ENCODE peak calls at places on chromosomes 6 and 20, in seven cellular contexts. One of them, this sample, is unnamed.

GRCh38 chr6:27472182-27472616 is 706 bp downstream of the ZNF184 start:
- DNase-seq in GM12891: peak; percentile 19
- DNase-seq in amniotic stem cell: peak; percentile 41
- DNase-seq in HS-5: no peak
- DNase-seq in stimulated activated naive CD8-positive, alpha-beta T cell treated with anti-CD3 and anti-CD28 coated beads, Interleukin-15, amount 100 ng/mL, for 72 hours: no peak
- DNase-seq in stimulated activated CD4-positive, alpha-beta T cell treated with anti-CD3 and anti-CD28 coated beads, Interleukin-12 subunit alpha, Interleukin-12 subunit beta, amount 100 ng/mL, for 48 hours: peak; percentile 47
- DNase-seq in fibroblast of the aortic adventitia: peak; percentile 75
- DNase-seq in this sample: no peak

GRCh38 chr6:42026540-42026939 is 23.8 kb upstream of the TAF8 start:
- DNase-seq in stimulated activated naive CD8-positive, alpha-beta T cell treated with anti-CD3 and anti-CD28 coated beads, Interleukin-15, amount 100 ng/mL, for 72 hours: no peak
- DNase-seq in amniotic stem cell: no peak
- DNase-seq in GM12891: no peak
- DNase-seq in HS-5: no peak
- DNase-seq in stimulated activated CD4-positive, alpha-beta T cell treated with anti-CD3 and anti-CD28 coated beads, Interleukin-12 subunit alpha, Interleukin-12 subunit beta, amount 100 ng/mL, for 48 hours: no peak
- DNase-seq in fibroblast of the aortic adventitia: no peak
- DNase-seq in this sample: no peak

GRCh38 chr6:153790881-153791473 is 248.1 kb upstream of the OPRM1 start:
- DNase-seq in GM12891: no peak
- DNase-seq in stimulated activated naive CD8-positive, alpha-beta T cell treated with anti-CD3 and anti-CD28 coated beads, Interleukin-15, amount 100 ng/mL, for 72 hours: no peak
- DNase-seq in fibroblast of the aortic adventitia: peak; percentile 37
- DNase-seq in amniotic stem cell: no peak
- DNase-seq in stimulated activated CD4-positive, alpha-beta T cell treated with anti-CD3 and anti-CD28 coated beads, Interleukin-12 subunit alpha, Interleukin-12 subunit beta, amount 100 ng/mL, for 48 hours: no peak
- DNase-seq in HS-5: no peak
- DNase-seq in this sample: no peak

GRCh38 chr20:57698191-57698866 is 11.5 kb downstream of the PMEPA1 start:
- DNase-seq in fibroblast of the aortic adventitia: peak; percentile 95
- DNase-seq in HS-5: peak; percentile 99
- DNase-seq in amniotic stem cell: peak; percentile 93
- DNase-seq in stimulated activated naive CD8-positive, alpha-beta T cell treated with anti-CD3 and anti-CD28 coated beads, Interleukin-15, amount 100 ng/mL, for 72 hours: peak; percentile 62
- DNase-seq in GM12891: no peak
- DNase-seq in stimulated activated CD4-positive, alpha-beta T cell treated with anti-CD3 and anti-CD28 coated beads, Interleukin-12 subunit alpha, Interleukin-12 subunit beta, amount 100 ng/mL, for 48 hours: peak; percentile 65
- DNase-seq in this sample: peak; percentile 98

GRCh38 chr6:7188492-7188891 is 80.7 kb downstream of the RREB1 start:
- DNase-seq in stimulated activated naive CD8-positive, alpha-beta T cell treated with anti-CD3 and anti-CD28 coated beads, Interleukin-15, amount 100 ng/mL, for 72 hours: no peak
- DNase-seq in HS-5: no peak
- DNase-seq in stimulated activated CD4-positive, alpha-beta T cell treated with anti-CD3 and anti-CD28 coated beads, Interleukin-12 subunit alpha, Interleukin-12 subunit beta, amount 100 ng/mL, for 48 hours: no peak
- DNase-seq in amniotic stem cell: no peak
- DNase-seq in fibroblast of the aortic adventitia: no peak
- DNase-seq in GM12891: peak; percentile 29
- DNase-seq in this sample: no peak

GRCh38 chr6:111874030-111874425 is 776 bp upstream of the FYN start:
- DNase-seq in HS-5: no peak
- DNase-seq in stimulated activated CD4-positive, alpha-beta T cell treated with anti-CD3 and anti-CD28 coated beads, Interleukin-12 subunit alpha, Interleukin-12 subunit beta, amount 100 ng/mL, for 48 hours: peak; percentile 64
- DNase-seq in stimulated activated naive CD8-positive, alpha-beta T cell treated with anti-CD3 and anti-CD28 coated beads, Interleukin-15, amount 100 ng/mL, for 72 hours: peak; percentile 42
- DNase-seq in fibroblast of the aortic adventitia: no peak
- DNase-seq in amniotic stem cell: no peak
- DNase-seq in GM12891: no peak
- DNase-seq in this sample: no peak

GRCh38 chr6:47457370-47457769 is 20.2 kb upstream of the CD2AP start:
- DNase-seq in HS-5: no peak
- DNase-seq in amniotic stem cell: no peak
- DNase-seq in stimulated activated CD4-positive, alpha-beta T cell treated with anti-CD3 and anti-CD28 coated beads, Interleukin-12 subunit alpha, Interleukin-12 subunit beta, amount 100 ng/mL, for 48 hours: no peak
- DNase-seq in fibroblast of the aortic adventitia: no peak
- DNase-seq in stimulated activated naive CD8-positive, alpha-beta T cell treated with anti-CD3 and anti-CD28 coated beads, Interleukin-15, amount 100 ng/mL, for 72 hours: no peak
- DNase-seq in GM12891: no peak
- DNase-seq in this sample: no peak

GRCh38 chr6:113805167-113805835 is 51.8 kb upstream of the MARCKS start:
- DNase-seq in fibroblast of the aortic adventitia: no peak
- DNase-seq in amniotic stem cell: no peak
- DNase-seq in stimulated activated naive CD8-positive, alpha-beta T cell treated with anti-CD3 and anti-CD28 coated beads, Interleukin-15, amount 100 ng/mL, for 72 hours: no peak
- DNase-seq in GM12891: no peak
- DNase-seq in stimulated activated CD4-positive, alpha-beta T cell treated with anti-CD3 and anti-CD28 coated beads, Interleukin-12 subunit alpha, Interleukin-12 subunit beta, amount 100 ng/mL, for 48 hours: no peak
- DNase-seq in HS-5: no peak
- DNase-seq in this sample: no peak

GRCh38 chr6:34709386-34709785 is 12.8 kb upstream of the ILRUN start:
- DNase-seq in GM12891: no peak
- DNase-seq in amniotic stem cell: no peak
- DNase-seq in fibroblast of the aortic adventitia: peak; percentile 90
- DNase-seq in stimulated activated CD4-positive, alpha-beta T cell treated with anti-CD3 and anti-CD28 coated beads, Interleukin-12 subunit alpha, Interleukin-12 subunit beta, amount 100 ng/mL, for 48 hours: no peak
- DNase-seq in HS-5: no peak
- DNase-seq in stimulated activated naive CD8-positive, alpha-beta T cell treated with anti-CD3 and anti-CD28 coated beads, Interleukin-15, amount 100 ng/mL, for 72 hours: no peak
- DNase-seq in this sample: no peak

GRCh38 chr6:102015431-102015830 is 621.9 kb downstream of the GRIK2 start:
- DNase-seq in fibroblast of the aortic adventitia: no peak
- DNase-seq in HS-5: no peak
- DNase-seq in amniotic stem cell: no peak
- DNase-seq in stimulated activated naive CD8-positive, alpha-beta T cell treated with anti-CD3 and anti-CD28 coated beads, Interleukin-15, amount 100 ng/mL, for 72 hours: no peak
- DNase-seq in stimulated activated CD4-positive, alpha-beta T cell treated with anti-CD3 and anti-CD28 coated beads, Interleukin-12 subunit alpha, Interleukin-12 subunit beta, amount 100 ng/mL, for 48 hours: no peak
- DNase-seq in GM12891: no peak
- DNase-seq in this sample: no peak

GRCh38 chr6:52650946-52651345 is 20.0 kb upstream of the TMEM14A start:
- DNase-seq in amniotic stem cell: no peak
- DNase-seq in stimulated activated CD4-positive, alpha-beta T cell treated with anti-CD3 and anti-CD28 coated beads, Interleukin-12 subunit alpha, Interleukin-12 subunit beta, amount 100 ng/mL, for 48 hours: no peak
- DNase-seq in GM12891: no peak
- DNase-seq in HS-5: no peak
- DNase-seq in stimulated activated naive CD8-positive, alpha-beta T cell treated with anti-CD3 and anti-CD28 coated beads, Interleukin-15, amount 100 ng/mL, for 72 hours: no peak
- DNase-seq in fibroblast of the aortic adventitia: no peak
- DNase-seq in this sample: no peak

GRCh38 chr6:151535476-151536279 is 41.9 kb downstream of the CCDC170 start:
- DNase-seq in GM12891: no peak
- DNase-seq in stimulated activated CD4-positive, alpha-beta T cell treated with anti-CD3 and anti-CD28 coated beads, Interleukin-12 subunit alpha, Interleukin-12 subunit beta, amount 100 ng/mL, for 48 hours: no peak
- DNase-seq in stimulated activated naive CD8-positive, alpha-beta T cell treated with anti-CD3 and anti-CD28 coated beads, Interleukin-15, amount 100 ng/mL, for 72 hours: no peak
- DNase-seq in fibroblast of the aortic adventitia: no peak
- DNase-seq in amniotic stem cell: no peak
- DNase-seq in HS-5: no peak
- DNase-seq in this sample: no peak

GRCh38 chr20:63521602-63522001 is 1.0 kb downstream of the PPDPF start:
- DNase-seq in fibroblast of the aortic adventitia: no peak
- DNase-seq in stimulated activated naive CD8-positive, alpha-beta T cell treated with anti-CD3 and anti-CD28 coated beads, Interleukin-15, amount 100 ng/mL, for 72 hours: no peak
- DNase-seq in HS-5: no peak
- DNase-seq in amniotic stem cell: no peak
- DNase-seq in stimulated activated CD4-positive, alpha-beta T cell treated with anti-CD3 and anti-CD28 coated beads, Interleukin-12 subunit alpha, Interleukin-12 subunit beta, amount 100 ng/mL, for 48 hours: no peak
- DNase-seq in GM12891: no peak
- DNase-seq in this sample: no peak

GRCh38 chr6:111791415-111791814 is 81.8 kb downstream of the FYN start:
- DNase-seq in fibroblast of the aortic adventitia: no peak
- DNase-seq in GM12891: no peak
- DNase-seq in amniotic stem cell: no peak
- DNase-seq in HS-5: no peak
- DNase-seq in stimulated activated naive CD8-positive, alpha-beta T cell treated with anti-CD3 and anti-CD28 coated beads, Interleukin-15, amount 100 ng/mL, for 72 hours: no peak
- DNase-seq in stimulated activated CD4-positive, alpha-beta T cell treated with anti-CD3 and anti-CD28 coated beads, Interleukin-12 subunit alpha, Interleukin-12 subunit beta, amount 100 ng/mL, for 48 hours: no peak
- DNase-seq in this sample: no peak

GRCh38 chr20:60215786-60216730 is 257.8 kb downstream of the CDH26 start:
- DNase-seq in GM12891: no peak
- DNase-seq in fibroblast of the aortic adventitia: peak; percentile 6
- DNase-seq in stimulated activated CD4-positive, alpha-beta T cell treated with anti-CD3 and anti-CD28 coated beads, Interleukin-12 subunit alpha, Interleukin-12 subunit beta, amount 100 ng/mL, for 48 hours: no peak
- DNase-seq in HS-5: no peak
- DNase-seq in amniotic stem cell: no peak
- DNase-seq in stimulated activated naive CD8-positive, alpha-beta T cell treated with anti-CD3 and anti-CD28 coated beads, Interleukin-15, amount 100 ng/mL, for 72 hours: no peak
- DNase-seq in this sample: no peak

GRCh38 chr20:52209154-52209571 is 17.6 kb upstream of the ZFP64 start:
- DNase-seq in GM12891: no peak
- DNase-seq in fibroblast of the aortic adventitia: no peak
- DNase-seq in stimulated activated CD4-positive, alpha-beta T cell treated with anti-CD3 and anti-CD28 coated beads, Interleukin-12 subunit alpha, Interleukin-12 subunit beta, amount 100 ng/mL, for 48 hours: no peak
- DNase-seq in HS-5: no peak
- DNase-seq in amniotic stem cell: no peak
- DNase-seq in stimulated activated naive CD8-positive, alpha-beta T cell treated with anti-CD3 and anti-CD28 coated beads, Interleukin-15, amount 100 ng/mL, for 72 hours: no peak
- DNase-seq in this sample: no peak

GRCh38 chr6:31483392-31483791 is 14.6 kb upstream of the MICB start:
- DNase-seq in amniotic stem cell: no peak
- DNase-seq in stimulated activated naive CD8-positive, alpha-beta T cell treated with anti-CD3 and anti-CD28 coated beads, Interleukin-15, amount 100 ng/mL, for 72 hours: no peak
- DNase-seq in HS-5: no peak
- DNase-seq in stimulated activated CD4-positive, alpha-beta T cell treated with anti-CD3 and anti-CD28 coated beads, Interleukin-12 subunit alpha, Interleukin-12 subunit beta, amount 100 ng/mL, for 48 hours: no peak
- DNase-seq in fibroblast of the aortic adventitia: no peak
- DNase-seq in GM12891: no peak
- DNase-seq in this sample: no peak

GRCh38 chr6:37807656-37808055 is 11.9 kb upstream of the ZFAND3 start:
- DNase-seq in stimulated activated CD4-positive, alpha-beta T cell treated with anti-CD3 and anti-CD28 coated beads, Interleukin-12 subunit alpha, Interleukin-12 subunit beta, amount 100 ng/mL, for 48 hours: no peak
- DNase-seq in stimulated activated naive CD8-positive, alpha-beta T cell treated with anti-CD3 and anti-CD28 coated beads, Interleukin-15, amount 100 ng/mL, for 72 hours: no peak
- DNase-seq in HS-5: no peak
- DNase-seq in fibroblast of the aortic adventitia: no peak
- DNase-seq in amniotic stem cell: no peak
- DNase-seq in GM12891: no peak
- DNase-seq in this sample: no peak

GRCh38 chr20:63533871-63534393 is 3.2 kb downstream of the PTK6 start:
- DNase-seq in amniotic stem cell: no peak
- DNase-seq in fibroblast of the aortic adventitia: no peak
- DNase-seq in stimulated activated CD4-positive, alpha-beta T cell treated with anti-CD3 and anti-CD28 coated beads, Interleukin-12 subunit alpha, Interleukin-12 subunit beta, amount 100 ng/mL, for 48 hours: no peak
- DNase-seq in GM12891: no peak
- DNase-seq in stimulated activated naive CD8-positive, alpha-beta T cell treated with anti-CD3 and anti-CD28 coated beads, Interleukin-15, amount 100 ng/mL, for 72 hours: no peak
- DNase-seq in HS-5: no peak
- DNase-seq in this sample: no peak

GRCh38 chr6:137512768-137513605 is 18.8 kb upstream of the OLIG3 start:
- DNase-seq in GM12891: no peak
- DNase-seq in fibroblast of the aortic adventitia: no peak
- DNase-seq in amniotic stem cell: no peak
- DNase-seq in stimulated activated CD4-positive, alpha-beta T cell treated with anti-CD3 and anti-CD28 coated beads, Interleukin-12 subunit alpha, Interleukin-12 subunit beta, amount 100 ng/mL, for 48 hours: no peak
- DNase-seq in HS-5: no peak
- DNase-seq in stimulated activated naive CD8-positive, alpha-beta T cell treated with anti-CD3 and anti-CD28 coated beads, Interleukin-15, amount 100 ng/mL, for 72 hours: no peak
- DNase-seq in this sample: no peak

GRCh38 chr20:50191566-50192363 is 1.1 kb downstream of the CEBPB start:
- DNase-seq in stimulated activated naive CD8-positive, alpha-beta T cell treated with anti-CD3 and anti-CD28 coated beads, Interleukin-15, amount 100 ng/mL, for 72 hours: peak; percentile 79
- DNase-seq in GM12891: peak; percentile 63
- DNase-seq in stimulated activated CD4-positive, alpha-beta T cell treated with anti-CD3 and anti-CD28 coated beads, Interleukin-12 subunit alpha, Interleukin-12 subunit beta, amount 100 ng/mL, for 48 hours: peak; percentile 43
- DNase-seq in fibroblast of the aortic adventitia: peak; percentile 44
- DNase-seq in HS-5: peak; percentile 63
- DNase-seq in amniotic stem cell: no peak
- DNase-seq in this sample: no peak

GRCh38 chr20:40536866-40537265 is 152.2 kb downstream of the MAFB start:
- DNase-seq in stimulated activated CD4-positive, alpha-beta T cell treated with anti-CD3 and anti-CD28 coated beads, Interleukin-12 subunit alpha, Interleukin-12 subunit beta, amount 100 ng/mL, for 48 hours: no peak
- DNase-seq in fibroblast of the aortic adventitia: peak; percentile 6
- DNase-seq in stimulated activated naive CD8-positive, alpha-beta T cell treated with anti-CD3 and anti-CD28 coated beads, Interleukin-15, amount 100 ng/mL, for 72 hours: no peak
- DNase-seq in amniotic stem cell: no peak
- DNase-seq in GM12891: no peak
- DNase-seq in HS-5: no peak
- DNase-seq in this sample: no peak

GRCh38 chr6:153564803-153565202 is 433.7 kb upstream of the RGS17 start:
- DNase-seq in GM12891: no peak
- DNase-seq in amniotic stem cell: no peak
- DNase-seq in stimulated activated CD4-positive, alpha-beta T cell treated with anti-CD3 and anti-CD28 coated beads, Interleukin-12 subunit alpha, Interleukin-12 subunit beta, amount 100 ng/mL, for 48 hours: no peak
- DNase-seq in fibroblast of the aortic adventitia: peak; percentile 0
- DNase-seq in HS-5: peak; percentile 11
- DNase-seq in stimulated activated naive CD8-positive, alpha-beta T cell treated with anti-CD3 and anti-CD28 coated beads, Interleukin-15, amount 100 ng/mL, for 72 hours: no peak
- DNase-seq in this sample: no peak

GRCh38 chr20:52313335-52313963 is 121.9 kb upstream of the ZFP64 start:
- DNase-seq in GM12891: no peak
- DNase-seq in fibroblast of the aortic adventitia: peak; percentile 13
- DNase-seq in HS-5: peak; percentile 61
- DNase-seq in stimulated activated CD4-positive, alpha-beta T cell treated with anti-CD3 and anti-CD28 coated beads, Interleukin-12 subunit alpha, Interleukin-12 subunit beta, amount 100 ng/mL, for 48 hours: no peak
- DNase-seq in amniotic stem cell: no peak
- DNase-seq in stimulated activated naive CD8-positive, alpha-beta T cell treated with anti-CD3 and anti-CD28 coated beads, Interleukin-15, amount 100 ng/mL, for 72 hours: no peak
- DNase-seq in this sample: no peak

GRCh38 chr20:41200446-41201202 is 63.3 kb downstream of the PLCG1 start:
- DNase-seq in stimulated activated naive CD8-positive, alpha-beta T cell treated with anti-CD3 and anti-CD28 coated beads, Interleukin-15, amount 100 ng/mL, for 72 hours: no peak
- DNase-seq in fibroblast of the aortic adventitia: peak; percentile 64
- DNase-seq in amniotic stem cell: no peak
- DNase-seq in HS-5: no peak
- DNase-seq in stimulated activated CD4-positive, alpha-beta T cell treated with anti-CD3 and anti-CD28 coated beads, Interleukin-12 subunit alpha, Interleukin-12 subunit beta, amount 100 ng/mL, for 48 hours: no peak
- DNase-seq in GM12891: no peak
- DNase-seq in this sample: no peak

GRCh38 chr6:135535989-135536414 is 38.5 kb upstream of the AHI1 start:
- DNase-seq in HS-5: peak; percentile 90
- DNase-seq in amniotic stem cell: peak; percentile 24
- DNase-seq in GM12891: no peak
- DNase-seq in fibroblast of the aortic adventitia: peak; percentile 98
- DNase-seq in stimulated activated CD4-positive, alpha-beta T cell treated with anti-CD3 and anti-CD28 coated beads, Interleukin-12 subunit alpha, Interleukin-12 subunit beta, amount 100 ng/mL, for 48 hours: no peak
- DNase-seq in stimulated activated naive CD8-positive, alpha-beta T cell treated with anti-CD3 and anti-CD28 coated beads, Interleukin-15, amount 100 ng/mL, for 72 hours: peak; percentile 39
- DNase-seq in this sample: peak; percentile 25

GRCh38 chr6:15512126-15512525 is 150.7 kb downstream of the DTNBP1 start:
- DNase-seq in HS-5: no peak
- DNase-seq in GM12891: no peak
- DNase-seq in amniotic stem cell: no peak
- DNase-seq in stimulated activated naive CD8-positive, alpha-beta T cell treated with anti-CD3 and anti-CD28 coated beads, Interleukin-15, amount 100 ng/mL, for 72 hours: no peak
- DNase-seq in stimulated activated CD4-positive, alpha-beta T cell treated with anti-CD3 and anti-CD28 coated beads, Interleukin-12 subunit alpha, Interleukin-12 subunit beta, amount 100 ng/mL, for 48 hours: no peak
- DNase-seq in fibroblast of the aortic adventitia: no peak
- DNase-seq in this sample: no peak

GRCh38 chr6:10555625-10556309 is 34.6 kb downstream of the GCNT2 start:
- DNase-seq in stimulated activated CD4-positive, alpha-beta T cell treated with anti-CD3 and anti-CD28 coated beads, Interleukin-12 subunit alpha, Interleukin-12 subunit beta, amount 100 ng/mL, for 48 hours: no peak
- DNase-seq in stimulated activated naive CD8-positive, alpha-beta T cell treated with anti-CD3 and anti-CD28 coated beads, Interleukin-15, amount 100 ng/mL, for 72 hours: no peak
- DNase-seq in amniotic stem cell: no peak
- DNase-seq in GM12891: no peak
- DNase-seq in fibroblast of the aortic adventitia: peak; percentile 23
- DNase-seq in HS-5: no peak
- DNase-seq in this sample: no peak

This sample was measured in keratinocyte.